ENCODE peak calls at places on chromosomes 13 and 19, in ten cellular contexts. F, C, H, N, O, D, L, V, G and B are unnamed samples.

GRCh38 chr13:45162821-45163220 is 38.0 kb downstream of the KCTD4 start:
- DNase-seq in F (no peak), C (no peak), H (no peak), N (peak), O (no peak), D (no peak), L (no peak), V (no peak), G (peak), B (no peak)

GRCh38 chr19:12757544-12758274 is 6.1 kb downstream of the BEST2 start:
- DNase-seq in F (peak), C (no peak), H (peak), N (peak), O (peak), D (peak), L (peak), V (peak), G (peak), B (peak)

GRCh38 chr19:52444506-52444905 is 8.8 kb upstream of the ZNF578 start:
- DNase-seq in F (no peak), C (no peak), H (no peak), N (no peak), O (no peak), D (no peak), L (no peak), V (no peak), G (no peak), B (no peak)

GRCh38 chr19:51341976-51342580 is at the start of gene VSIG10L:
- DNase-seq in F (no peak), C (no peak), H (no peak), N (no peak), O (no peak), D (no peak), L (no peak), V (no peak), G (no peak), B (no peak)

GRCh38 chr19:1942078-1942933 is 1.3 kb downstream of the CSNK1G2 start:
- DNase-seq in F (peak), C (no peak), H (no peak), N (peak), O (peak), D (peak), L (peak), V (no peak), G (peak), B (peak)

GRCh38 chr19:41821003-41821735 is 23.3 kb downstream of the LYPD4 start:
- DNase-seq in F (peak), C (no peak), H (peak), N (peak), O (peak), D (peak), L (no peak), V (peak), G (peak), B (no peak)

GRCh38 chr13:60869225-60869624 is 472.2 kb downstream of the TDRD3 start:
- DNase-seq in F (no peak), C (no peak), H (no peak), N (no peak), O (no peak), D (no peak), L (no peak), V (no peak), G (no peak), B (no peak)

GRCh38 chr13:59982631-59983382 is 180.9 kb downstream of the DIAPH3 start:
- DNase-seq in F (no peak), C (no peak), H (no peak), N (peak), O (no peak), D (no peak), L (no peak), V (no peak), G (peak), B (no peak)

GRCh38 chr19:17394891-17395415 is 957 bp upstream of the CCDC194 start:
- DNase-seq in F (peak), C (no peak), H (no peak), N (peak), O (peak), D (no peak), L (peak), V (no peak), G (peak), B (no peak)

GRCh38 chr13:106752584-106753202 is 184.8 kb upstream of the ARGLU1 start:
- DNase-seq in F (no peak), C (no peak), H (no peak), N (no peak), O (no peak), D (no peak), L (no peak), V (no peak), G (no peak), B (no peak)

GRCh38 chr13:113548171-113548641 is 36.3 kb upstream of the TFDP1 start:
- DNase-seq in F (no peak), C (peak), H (no peak), N (no peak), O (peak), D (peak), L (peak), V (no peak), G (no peak), B (no peak)

GRCh38 chr19:29927944-29928669 is 13.9 kb upstream of the URI1 start:
- DNase-seq in F (no peak), C (no peak), H (no peak), N (no peak), O (peak), D (no peak), L (no peak), V (no peak), G (no peak), B (no peak)

GRCh38 chr19:10418281-10419199 is 1.8 kb upstream of the PDE4A start:
- DNase-seq in F (no peak), C (no peak), H (no peak), N (peak), O (peak), D (no peak), L (no peak), V (no peak), G (no peak), B (no peak)

GRCh38 chr13:109803822-109804221 is 17.4 kb upstream of the IRS2 start:
- DNase-seq in F (no peak), C (no peak), H (no peak), N (no peak), O (no peak), D (no peak), L (no peak), V (no peak), G (no peak), B (no peak)

GRCh38 chr19:7986321-7987083 is 18.9 kb downstream of the ELAVL1 start:
- DNase-seq in F (no peak), C (no peak), H (no peak), N (peak), O (no peak), D (no peak), L (no peak), V (no peak), G (peak), B (no peak)

GRCh38 chr13:94110011-94110410 is 369.5 kb downstream of the DCT start:
- DNase-seq in F (no peak), C (no peak), H (no peak), N (peak), O (no peak), D (no peak), L (no peak), V (no peak), G (peak), B (no peak)

GRCh38 chr13:110227416-110227815 is 79.5 kb downstream of the COL4A1 start:
- DNase-seq in F (no peak), C (no peak), H (no peak), N (no peak), O (no peak), D (no peak), L (no peak), V (no peak), G (no peak), B (no peak)

GRCh38 chr19:49361438-49362047 is 673 bp downstream of the TEAD2 start:
- DNase-seq in F (no peak), C (no peak), H (no peak), N (peak), O (peak), D (no peak), L (peak), V (no peak), G (peak), B (peak)

GRCh38 chr13:38965281-38965680 is 25.4 kb downstream of the STOML3 start:
- DNase-seq in F (no peak), C (no peak), H (no peak), N (no peak), O (no peak), D (no peak), L (no peak), V (no peak), G (no peak), B (no peak)

GRCh38 chr13:97460004-97460756 is 26.2 kb downstream of the RAP2A start:
- DNase-seq in F (no peak), C (no peak), H (no peak), N (no peak), O (no peak), D (no peak), L (no peak), V (peak), G (no peak), B (no peak)

GRCh38 chr13:46716821-46717220 is 80.1 kb downstream of the ESD start:
- DNase-seq in F (no peak), C (no peak), H (no peak), N (no peak), O (no peak), D (no peak), L (no peak), V (no peak), G (no peak), B (no peak)

GRCh38 chr13:88294368-88294767 is 623.2 kb downstream of the SLITRK5 start:
- DNase-seq in F (no peak), C (no peak), H (no peak), N (no peak), O (no peak), D (no peak), L (no peak), V (no peak), G (no peak), B (no peak)

GRCh38 chr19:6455924-6456323 is 3.7 kb downstream of the SLC25A23 start:
- DNase-seq in F (no peak), C (no peak), H (no peak), N (no peak), O (no peak), D (no peak), L (no peak), V (no peak), G (no peak), B (no peak)

GRCh38 chr13:27975579-27976361 is 6.7 kb upstream of the CDX2 start:
- DNase-seq in F (no peak), C (no peak), H (no peak), N (no peak), O (peak), D (no peak), L (no peak), V (no peak), G (no peak), B (no peak)